ENCODE peak calls at places on chromosomes 1 and 21, in four cellular contexts. Q is T1000, P is nephron progenitor cell, H is GM23248. S is an unnamed sample.

GRCh38 chr1:85406887-85407593 is 57.9 kb downstream of the DDAH1 start:
- DNase-seq in Q (peak), P (no peak), H (peak), S (no peak)

GRCh38 chr1:26112407-26112775 is 767 bp downstream of the PDIK1L start:
- DNase-seq in Q (no peak), P (no peak), H (no peak), S (no peak)

GRCh38 chr21:28150778-28151177 is 841.9 kb downstream of the LTN1 start:
- DNase-seq in Q (no peak), P (no peak), H (no peak), S (no peak)

GRCh38 chr1:25657786-25658760 is 41.5 kb downstream of the MAN1C1 start:
- DNase-seq in Q (no peak), P (no peak), H (no peak), S (no peak)

GRCh38 chr1:164746677-164747076 is 187.7 kb downstream of the PBX1 start:
- DNase-seq in Q (no peak), P (no peak), H (no peak), S (no peak)

GRCh38 chr21:25515484-25516405 is 91.5 kb downstream of the MRPL39 start:
- DNase-seq in Q (no peak), P (no peak), H (no peak), S (no peak)

GRCh38 chr21:16419188-16419874 is 689.5 kb downstream of the USP25 start:
- DNase-seq in Q (no peak), P (peak), H (peak), S (peak)

GRCh38 chr1:236808005-236808404 is 12.9 kb downstream of the MTR start:
- DNase-seq in Q (no peak), P (no peak), H (no peak), S (no peak)

GRCh38 chr1:202671388-202671787 is 38.9 kb downstream of the SYT2 start:
- DNase-seq in Q (no peak), P (no peak), H (peak), S (no peak)

GRCh38 chr21:45093064-45093532 is 18.7 kb downstream of the ADARB1 start:
- DNase-seq in Q (no peak), P (no peak), H (no peak), S (no peak)

GRCh38 chr21:40685121-40685630 is 161.8 kb downstream of the DSCAM start:
- DNase-seq in Q (no peak), P (no peak), H (no peak), S (no peak)

GRCh38 chr1:240099748-240100147 is 8.1 kb downstream of the FMN2 start:
- DNase-seq in Q (no peak), P (no peak), H (peak), S (no peak)

GRCh38 chr1:19955529-19956170 is 23.8 kb downstream of the PLA2G2A start:
- DNase-seq in Q (no peak), P (no peak), H (no peak), S (no peak)

GRCh38 chr1:164137273-164137947 is 421.6 kb upstream of the PBX1 start:
- DNase-seq in Q (no peak), P (no peak), H (no peak), S (no peak)

GRCh38 chr1:178192686-178193085 is 98.8 kb downstream of the RASAL2 start:
- DNase-seq in Q (peak), P (no peak), H (peak), S (no peak)

GRCh38 chr1:21816602-21817302 is 4.7 kb downstream of the LDLRAD2 start:
- DNase-seq in Q (peak), P (no peak), H (peak), S (no peak)

GRCh38 chr1:153968000-153968363 is 280 bp downstream of the CREB3L4 start:
- DNase-seq in Q (no peak), P (peak), H (peak), S (no peak)

GRCh38 chr1:210123924-210124589 is 108.5 kb upstream of the SERTAD4 start:
- DNase-seq in Q (no peak), P (no peak), H (peak), S (no peak)

GRCh38 chr1:27341525-27342252 is at the start of gene SYTL1:
- DNase-seq in Q (peak), P (peak), H (peak), S (no peak)

GRCh38 chr21:29208044-29208665 is 77.7 kb downstream of the MAP3K7CL start:
- DNase-seq in Q (no peak), P (no peak), H (no peak), S (no peak)

GRCh38 chr1:183804382-183804781 is 538 bp upstream of the RGL1 start:
- DNase-seq in Q (no peak), P (no peak), H (no peak), S (no peak)

GRCh38 chr21:29697555-29698193 is 242.1 kb downstream of the GRIK1 start:
- DNase-seq in Q (no peak), P (no peak), H (peak), S (no peak)

GRCh38 chr1:203476223-203476622 is 617 bp downstream of the PRELP start:
- DNase-seq in Q (no peak), P (no peak), H (no peak), S (no peak)

GRCh38 chr1:162847839-162848453 is 13.0 kb downstream of the CCDC190 start:
- DNase-seq in Q (no peak), P (peak), H (peak), S (peak)

GRCh38 chr1:202133016-202133415 is 10.3 kb downstream of the GPR37L1 start:
- DNase-seq in Q (no peak), P (no peak), H (no peak), S (no peak)

GRCh38 chr1:183942933-183943693 is 94.4 kb downstream of the COLGALT2 start:
- DNase-seq in Q (peak), P (peak), H (peak), S (no peak)

GRCh38 chr1:58251415-58252073 is 295.0 kb downstream of the OMA1 start:
- DNase-seq in Q (no peak), P (peak), H (peak), S (peak)